ENCODE peak calls at places on chromosomes 6 and 20, in seven cellular contexts. S is posterior cingulate gyrus; E is activated naive CD4-positive, alpha-beta T cell treated with anti-CD3 and anti-CD28 coated beads, Interleukin-2, amount 10 ng/mL, durations not matched to agents 7 days and 5 days; C is GM13976; B is central memory CD8-positive, alpha-beta T cell; W is RWPE1; Y is mucosa of descending colon. H is an unnamed sample.

GRCh38 chr20:15596220-15596875 is 976.9 kb downstream of the KIF16B start:
- DNase-seq in S (no peak), E (no peak), C (no peak), B (no peak), W (no peak), Y (no peak), H (no peak)

GRCh38 chr6:5141046-5141445 is 55.9 kb downstream of the PPP1R3G start:
- DNase-seq in S (no peak), E (no peak), C (no peak), B (no peak), W (no peak), Y (no peak), H (no peak)

GRCh38 chr6:85078071-85078470 is 313.7 kb upstream of the TBX18 start:
- DNase-seq in S (no peak), E (no peak), C (no peak), B (no peak), W (peak), Y (no peak), H (no peak)

GRCh38 chr6:128963561-128963960 is 80.6 kb downstream of the LAMA2 start:
- DNase-seq in S (no peak), E (no peak), C (no peak), B (no peak), W (no peak), Y (no peak), H (no peak)

GRCh38 chr6:25034477-25034876 is 98.7 kb upstream of the RIPOR2 start:
- DNase-seq in S (no peak), E (no peak), C (no peak), B (no peak), W (no peak), Y (no peak), H (no peak)

GRCh38 chr6:158958504-158959386 is 41.3 kb downstream of the RSPH3 start:
- DNase-seq in S (no peak), E (peak), C (no peak), B (no peak), W (no peak), Y (no peak), H (no peak)

GRCh38 chr6:41334482-41335023 is 855 bp upstream of the NCR2 start:
- DNase-seq in S (no peak), E (no peak), C (peak), B (no peak), W (no peak), Y (no peak), H (no peak)

GRCh38 chr20:57033994-57034393 is 232.4 kb downstream of the BMP7 start:
- DNase-seq in S (no peak), E (no peak), C (no peak), B (no peak), W (no peak), Y (no peak), H (no peak)

GRCh38 chr6:142696123-142696522 is 248.9 kb downstream of the HIVEP2 start:
- DNase-seq in S (no peak), E (no peak), C (no peak), B (no peak), W (no peak), Y (no peak), H (no peak)

GRCh38 chr6:48111143-48111506 is at the start of gene PTCHD4:
- DNase-seq in S (no peak), E (no peak), C (no peak), B (no peak), W (peak), Y (no peak), H (no peak)

GRCh38 chr20:64032706-64033624 is 3.0 kb upstream of the C20orf204 start:
- DNase-seq in S (no peak), E (no peak), C (no peak), B (no peak), W (no peak), Y (peak), H (no peak)

GRCh38 chr6:84953401-84953800 is 189.0 kb upstream of the TBX18 start:
- DNase-seq in S (no peak), E (no peak), C (no peak), B (no peak), W (no peak), Y (no peak), H (no peak)

GRCh38 chr20:49281913-49282467 is 4.1 kb upstream of the ZNFX1 start:
- DNase-seq in S (no peak), E (no peak), C (no peak), B (no peak), W (no peak), Y (no peak), H (no peak)

GRCh38 chr6:135759831-135760230 is 91.7 kb upstream of the PDE7B start:
- DNase-seq in S (no peak), E (no peak), C (no peak), B (no peak), W (peak), Y (no peak), H (no peak)

GRCh38 chr20:24998631-24999445 is 6.3 kb upstream of the APMAP start:
- DNase-seq in S (no peak), E (no peak), C (no peak), B (no peak), W (no peak), Y (no peak), H (no peak)

GRCh38 chr20:4726710-4727391 is 5.1 kb downstream of the PRND start:
- DNase-seq in S (no peak), E (peak), C (peak), B (no peak), W (peak), Y (no peak), H (no peak)

GRCh38 chr6:7106752-7107577 is 796 bp upstream of the RREB1 start:
- DNase-seq in S (no peak), E (peak), C (peak), B (peak), W (peak), Y (peak), H (peak)

GRCh38 chr6:143536866-143537691 is 25.6 kb upstream of the FUCA2 start:
- DNase-seq in S (peak), E (peak), C (peak), B (no peak), W (peak), Y (peak), H (peak)

GRCh38 chr20:35238170-35238569 is 11.7 kb downstream of the MMP24 start:
- DNase-seq in S (no peak), E (no peak), C (no peak), B (no peak), W (no peak), Y (no peak), H (no peak)

GRCh38 chr6:85465762-85466161 is 15.9 kb downstream of the NT5E start:
- DNase-seq in S (no peak), E (no peak), C (no peak), B (no peak), W (no peak), Y (no peak), H (no peak)

GRCh38 chr20:32036716-32037355 is 15.2 kb upstream of the HCK start:
- DNase-seq in S (no peak), E (no peak), C (no peak), B (no peak), W (no peak), Y (no peak), H (no peak)

GRCh38 chr6:160078883-160079685 is 42.5 kb upstream of the SLC22A1 start:
- DNase-seq in S (no peak), E (no peak), C (no peak), B (no peak), W (no peak), Y (no peak), H (no peak)

GRCh38 chr6:130574146-130574545 is 208.3 kb downstream of the TMEM200A start:
- DNase-seq in S (no peak), E (no peak), C (no peak), B (no peak), W (no peak), Y (no peak), H (no peak)

GRCh38 chr6:143677891-143678737 is at the start of gene PHACTR2:
- DNase-seq in S (peak), E (peak), C (peak), B (no peak), W (peak), Y (peak), H (peak)

GRCh38 chr20:35700625-35701148 is 1.5 kb downstream of the ROMO1 start:
- DNase-seq in S (no peak), E (no peak), C (no peak), B (no peak), W (peak), Y (no peak), H (peak)

H was measured in upper lobe of right lung.